ENCODE peak calls at places on chromosomes 4 and X, in nine cellular contexts. U, Y, J, S, Q, F, X, Z and T are unnamed samples.

GRCh38 chr4:186900232-186900900 is 176.7 kb upstream of the FAT1 start:
- DNase-seq in U (no peak), Y (peak), J (no peak), S (no peak), Q (peak), F (peak), X (no peak), Z (no peak), T (peak)

GRCh38 chrX:107731831-107732502 is 43.6 kb downstream of the TSC22D3 start:
- DNase-seq in U (peak), Y (peak), J (peak), S (no peak), Q (peak), F (no peak), X (peak), Z (peak), T (peak)

GRCh38 chr4:121738780-121739547 is 26.0 kb downstream of the SMIM43 start:
- DNase-seq in U (no peak), Y (peak), J (no peak), S (no peak), Q (no peak), F (peak), X (no peak), Z (no peak), T (peak)

GRCh38 chr4:40197879-40198689 is 1.3 kb downstream of the RHOH start:
- DNase-seq in U (no peak), Y (no peak), J (no peak), S (no peak), Q (no peak), F (no peak), X (peak), Z (no peak), T (no peak)

GRCh38 chrX:15930585-15930984 is 76.0 kb upstream of the AP1S2 start:
- DNase-seq in U (no peak), Y (peak), J (no peak), S (no peak), Q (no peak), F (peak), X (peak), Z (peak), T (peak)

GRCh38 chr4:80202190-80202711 is 4.9 kb downstream of the PRDM8 start:
- DNase-seq in U (peak), Y (peak), J (peak), S (peak), Q (peak), F (no peak), X (peak), Z (peak), T (peak)

GRCh38 chrX:97315939-97316338 is 432.2 kb downstream of the RPA4 start:
- DNase-seq in U (no peak), Y (no peak), J (no peak), S (no peak), Q (no peak), F (no peak), X (no peak), Z (no peak), T (no peak)

GRCh38 chr4:99945718-99946345 is 586 bp downstream of the DNAJB14 start:
- DNase-seq in U (peak), Y (peak), J (no peak), S (no peak), Q (no peak), F (no peak), X (peak), Z (peak), T (peak)

GRCh38 chrX:69387559-69388487 is 116.3 kb upstream of the NALF2 start:
- DNase-seq in U (peak), Y (peak), J (no peak), S (peak), Q (peak), F (peak), X (peak), Z (peak), T (peak)

GRCh38 chr4:133596459-133596858 is 447.4 kb downstream of the PCDH10 start:
- DNase-seq in U (no peak), Y (no peak), J (no peak), S (no peak), Q (no peak), F (no peak), X (no peak), Z (no peak), T (no peak)

GRCh38 chr4:106329027-106329618 is 12.8 kb downstream of the AIMP1 start:
- DNase-seq in U (no peak), Y (peak), J (no peak), S (no peak), Q (peak), F (peak), X (peak), Z (peak), T (peak)

GRCh38 chrX:39611468-39611867 is 486.3 kb downstream of the BCOR start:
- DNase-seq in U (no peak), Y (no peak), J (no peak), S (no peak), Q (no peak), F (no peak), X (no peak), Z (no peak), T (no peak)

DNA sequence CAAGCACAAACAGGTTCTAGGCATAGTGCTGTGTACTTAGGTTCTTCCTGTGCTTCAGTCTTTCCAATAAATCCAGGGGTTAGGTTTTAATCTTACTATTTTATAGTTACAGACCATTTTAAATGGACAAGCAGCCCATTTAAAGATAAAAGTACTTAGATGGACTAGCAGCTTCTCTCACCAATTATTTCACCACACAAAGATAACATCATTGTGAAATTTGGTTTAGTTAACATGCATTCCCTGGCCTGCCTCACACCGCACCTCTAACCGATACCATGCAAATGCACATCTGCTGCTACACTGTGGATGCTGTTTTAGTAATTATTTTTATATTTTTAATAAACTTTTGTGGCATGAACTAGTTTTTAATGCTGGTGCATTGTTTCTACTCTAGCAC is 252.6 kb downstream of the RAPGEF2 start:
- DNase-seq in U (no peak), Y (no peak), J (no peak), S (no peak), Q (no peak), F (no peak), X (no peak), Z (no peak), T (no peak)
- TF ChIP-seq CTCF in U (no peak), Y (no peak), J (no peak), S (no peak), Q (no peak), F (no peak), X (no peak), Z (no peak), T (no peak)

GRCh38 chr4:108001540-108001939 is 11.9 kb downstream of the HADH start:
- DNase-seq in U (no peak), Y (no peak), J (no peak), S (no peak), Q (no peak), F (no peak), X (no peak), Z (no peak), T (no peak)
- H3K4me3 ChIP-seq in U (no peak), Y (no peak), J (no peak), S (no peak), Q (no peak), F (no peak), X (no peak), Z (no peak), T (no peak)

DNA sequence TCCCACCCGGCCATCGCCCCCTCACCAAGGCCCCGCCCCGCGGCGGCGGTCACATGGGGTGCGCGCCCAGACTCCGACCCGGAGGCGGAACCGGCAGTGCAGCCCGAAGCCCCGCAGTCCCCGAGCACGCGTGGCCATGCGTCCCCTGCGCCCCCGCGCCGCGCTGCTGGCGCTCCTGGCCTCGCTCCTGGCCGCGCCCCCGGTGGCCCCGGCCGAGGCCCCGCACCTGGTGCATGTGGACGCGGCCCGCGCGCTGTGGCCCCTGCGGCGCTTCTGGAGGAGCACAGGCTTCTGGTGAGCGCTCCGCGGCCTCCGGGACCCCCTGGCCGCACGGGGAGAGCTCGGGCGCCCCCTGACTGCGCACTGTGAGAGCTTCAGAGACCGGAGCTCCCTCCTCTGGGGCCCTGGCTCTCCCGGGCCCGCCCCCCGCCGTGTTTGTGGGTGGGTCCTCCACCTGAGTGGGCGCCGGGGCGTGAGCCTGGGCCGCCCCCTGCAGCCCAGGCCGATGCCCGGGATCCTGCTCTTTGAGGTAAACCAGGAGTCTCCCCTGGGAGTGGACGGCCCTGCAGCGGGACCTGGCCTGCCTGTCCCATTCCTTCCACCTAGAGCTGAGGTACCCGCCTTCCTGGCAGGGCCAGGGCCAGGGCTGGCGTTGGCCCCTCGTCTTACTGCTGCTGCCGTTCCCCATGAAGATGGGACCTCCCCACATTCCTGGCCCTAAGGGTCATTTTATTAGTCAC is at the start of gene IDUA:
- DNase-seq in U (peak), Y (peak), J (peak), S (peak), Q (peak), F (no peak), X (peak), Z (peak), T (peak)
- TF ChIP-seq CTCF in U (peak), Y (peak), J (peak), S (peak), Q (peak), F (peak), X (peak), Z (peak), T (peak)

GRCh38 chr4:1793940-1794808 is 1.1 kb downstream of the FGFR3 start:
- DNase-seq in U (no peak), Y (no peak), J (no peak), S (no peak), Q (no peak), F (no peak), X (peak), Z (no peak), T (no peak)
- H3K4me3 ChIP-seq in U (peak), Y (no peak), J (peak), S (peak), Q (peak), F (peak), X (no peak), Z (peak), T (no peak)

GRCh38 chrX:34365482-34365881 is 233.4 kb upstream of the FAM47A start:
- DNase-seq in U (no peak), Y (peak), J (no peak), S (no peak), Q (peak), F (no peak), X (peak), Z (peak), T (peak)
- TF ChIP-seq CTCF in U (no peak), Y (peak), J (peak), S (no peak), Q (peak), F (peak), X (no peak), Z (peak), T (peak)

DNA sequence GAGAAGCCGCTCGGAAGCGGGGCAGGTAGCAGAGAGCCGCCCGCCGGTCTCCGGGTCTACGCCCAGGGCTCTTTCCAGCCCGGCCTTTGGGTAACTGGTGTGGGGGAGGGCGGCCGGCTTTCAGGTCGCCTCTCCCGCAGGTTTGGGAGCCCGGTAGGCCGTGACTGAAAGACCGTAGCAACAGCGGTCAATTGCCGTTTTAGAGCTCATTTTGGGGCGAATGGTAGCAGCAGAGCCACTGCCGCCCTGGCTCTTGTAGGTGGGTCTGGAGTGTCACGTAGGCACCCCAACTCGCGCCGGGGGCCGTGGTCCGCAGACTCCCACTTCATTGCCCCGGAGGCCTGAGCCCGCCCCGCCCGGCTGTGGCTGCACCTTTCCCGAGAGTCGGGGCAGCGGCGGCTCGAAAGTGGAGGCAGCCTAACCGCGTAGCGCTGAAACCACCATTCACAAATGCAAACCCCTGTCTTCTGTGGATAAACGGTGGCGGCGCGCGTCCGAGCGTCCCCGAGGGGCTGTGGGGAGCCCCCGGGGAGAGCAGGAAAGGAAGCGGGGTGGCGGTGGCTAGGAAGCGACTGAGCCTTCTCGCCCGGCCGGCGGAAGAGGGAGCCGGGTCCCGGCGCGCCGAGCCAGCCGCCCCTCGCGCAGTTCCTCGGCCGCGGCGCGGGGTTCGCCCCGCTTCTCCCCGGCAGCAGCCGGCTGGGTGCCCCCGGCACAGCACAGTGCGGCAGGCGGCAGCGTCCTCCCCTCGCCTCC is 2185.1 kb upstream of the TENM3 start:
- DNase-seq in U (no peak), Y (peak), J (no peak), S (no peak), Q (no peak), F (no peak), X (peak), Z (peak), T (no peak)
- H3K4me3 ChIP-seq in U (peak), Y (peak), J (peak), S (peak), Q (peak), F (peak), X (peak), Z (peak), T (peak)